ENCODE peak calls at places on chromosomes 3 and 15, in seven cellular contexts. One of them, this sample, is unnamed.

GRCh38 chr3:30779686-30780287 is 114.7 kb downstream of the GADL1 start:
- DNase-seq in CD4-positive, alpha-beta memory T cell: no peak
- DNase-seq in LoVo: peak; percentile 45
- DNase-seq in tibial artery: no peak
- DNase-seq in stimulated activated CD8-positive, alpha-beta memory T cell treated with anti-CD3 and anti-CD28 coated beads, Interleukin-4, amount 100 ng/mL, for 48 hours: no peak
- DNase-seq in HEK293T: peak; percentile 61
- DNase-seq in NCI-H1105: no peak
- DNase-seq in this sample: no peak

GRCh38 chr15:41827290-41827879 is 507 bp upstream of the JMJD7 start:
- DNase-seq in CD4-positive, alpha-beta memory T cell: no peak
- DNase-seq in LoVo: peak; percentile 18
- DNase-seq in tibial artery: no peak
- DNase-seq in stimulated activated CD8-positive, alpha-beta memory T cell treated with anti-CD3 and anti-CD28 coated beads, Interleukin-4, amount 100 ng/mL, for 48 hours: peak; percentile 33
- DNase-seq in HEK293T: peak; percentile 10
- DNase-seq in NCI-H1105: peak; percentile 15
- DNase-seq in this sample: no peak

GRCh38 chr3:159897331-159898075 is 91.1 kb upstream of the IL12A start:
- DNase-seq in CD4-positive, alpha-beta memory T cell: no peak
- DNase-seq in LoVo: peak; percentile 5
- DNase-seq in tibial artery: no peak
- DNase-seq in stimulated activated CD8-positive, alpha-beta memory T cell treated with anti-CD3 and anti-CD28 coated beads, Interleukin-4, amount 100 ng/mL, for 48 hours: no peak
- DNase-seq in HEK293T: no peak
- DNase-seq in NCI-H1105: no peak
- DNase-seq in this sample: no peak

GRCh38 chr15:55530861-55531313 is 22.9 kb upstream of the DNAAF4 start:
- DNase-seq in CD4-positive, alpha-beta memory T cell: no peak
- DNase-seq in LoVo: no peak
- DNase-seq in tibial artery: no peak
- DNase-seq in stimulated activated CD8-positive, alpha-beta memory T cell treated with anti-CD3 and anti-CD28 coated beads, Interleukin-4, amount 100 ng/mL, for 48 hours: no peak
- DNase-seq in HEK293T: no peak
- DNase-seq in NCI-H1105: no peak
- DNase-seq in this sample: peak; percentile 36

GRCh38 chr15:89121414-89121813 is 33.2 kb downstream of the ABHD2 start:
- DNase-seq in CD4-positive, alpha-beta memory T cell: no peak
- DNase-seq in LoVo: peak; percentile 82
- DNase-seq in tibial artery: no peak
- DNase-seq in stimulated activated CD8-positive, alpha-beta memory T cell treated with anti-CD3 and anti-CD28 coated beads, Interleukin-4, amount 100 ng/mL, for 48 hours: no peak
- DNase-seq in HEK293T: no peak
- DNase-seq in NCI-H1105: no peak
- DNase-seq in this sample: peak; percentile 83

GRCh38 chr3:35537265-35537664 is 102.1 kb upstream of the ARPP21 start:
- DNase-seq in CD4-positive, alpha-beta memory T cell: no peak
- DNase-seq in LoVo: peak; percentile 39
- DNase-seq in tibial artery: no peak
- DNase-seq in stimulated activated CD8-positive, alpha-beta memory T cell treated with anti-CD3 and anti-CD28 coated beads, Interleukin-4, amount 100 ng/mL, for 48 hours: no peak
- DNase-seq in HEK293T: no peak
- DNase-seq in NCI-H1105: peak; percentile 1
- DNase-seq in this sample: no peak

GRCh38 chr3:143601738-143602480 is 246.4 kb downstream of the SLC9A9 start:
- DNase-seq in CD4-positive, alpha-beta memory T cell: no peak
- DNase-seq in LoVo: no peak
- DNase-seq in tibial artery: no peak
- DNase-seq in stimulated activated CD8-positive, alpha-beta memory T cell treated with anti-CD3 and anti-CD28 coated beads, Interleukin-4, amount 100 ng/mL, for 48 hours: no peak
- DNase-seq in HEK293T: no peak
- DNase-seq in NCI-H1105: no peak
- DNase-seq in this sample: peak; percentile 82

GRCh38 chr3:182618085-182618732 is 175.1 kb upstream of the ATP11B start:
- DNase-seq in CD4-positive, alpha-beta memory T cell: no peak
- DNase-seq in LoVo: peak; percentile 31
- DNase-seq in tibial artery: no peak
- DNase-seq in stimulated activated CD8-positive, alpha-beta memory T cell treated with anti-CD3 and anti-CD28 coated beads, Interleukin-4, amount 100 ng/mL, for 48 hours: no peak
- DNase-seq in HEK293T: peak; percentile 8
- DNase-seq in NCI-H1105: peak; percentile 50
- DNase-seq in this sample: no peak

GRCh38 chr3:153818338-153818737 is 302.9 kb upstream of the ARHGEF26 start:
- DNase-seq in CD4-positive, alpha-beta memory T cell: no peak
- DNase-seq in LoVo: no peak
- DNase-seq in tibial artery: no peak
- DNase-seq in stimulated activated CD8-positive, alpha-beta memory T cell treated with anti-CD3 and anti-CD28 coated beads, Interleukin-4, amount 100 ng/mL, for 48 hours: no peak
- DNase-seq in HEK293T: no peak
- DNase-seq in NCI-H1105: no peak
- DNase-seq in this sample: no peak

GRCh38 chr15:89399390-89400120 is 64.9 kb upstream of the POLG start:
- DNase-seq in CD4-positive, alpha-beta memory T cell: no peak
- DNase-seq in LoVo: no peak
- DNase-seq in tibial artery: no peak
- DNase-seq in stimulated activated CD8-positive, alpha-beta memory T cell treated with anti-CD3 and anti-CD28 coated beads, Interleukin-4, amount 100 ng/mL, for 48 hours: peak; percentile 56
- DNase-seq in HEK293T: peak; percentile 72
- DNase-seq in NCI-H1105: peak; percentile 34
- DNase-seq in this sample: no peak